ENCODE peak calls at places on chromosomes 13 and 19, in seven cellular contexts. B, D, O, X, G, F and E are unnamed samples.

GRCh38 chr13:110006304-110006703 is 219.9 kb upstream of the IRS2 start:
- DNase-seq in G (peak), X (no peak), B (no peak), O (no peak), D (peak), F (no peak), E (no peak)

GRCh38 chr19:7152568-7152967 is 83.1 kb downstream of the ZNF557 start:
- DNase-seq in O (no peak), F (no peak), X (peak), D (no peak), B (no peak), G (no peak), E (no peak)

GRCh38 chr19:1131718-1132552 is 28.1 kb downstream of the GPX4 start:
- DNase-seq in F (peak), D (peak), B (peak), O (peak), G (peak), X (peak), E (peak)

GRCh38 chr19:31664096-31664495 is 314.9 kb upstream of the TSHZ3 start:
- DNase-seq in X (no peak), O (no peak), B (no peak), D (no peak), G (no peak), F (no peak), E (no peak)

GRCh38 chr13:70310720-70311119 is 202.5 kb upstream of the KLHL1 start:
- DNase-seq in D (peak), O (peak), F (no peak), B (no peak), G (peak), X (no peak), E (no peak)

GRCh38 chr13:27125357-27126282 is 46.0 kb downstream of the USP12 start:
- DNase-seq in B (no peak), X (no peak), G (no peak), O (no peak), F (no peak), D (peak), E (no peak)

GRCh38 chr13:103878891-103879605 is 812.8 kb upstream of the SLC10A2 start:
- DNase-seq in B (no peak), D (no peak), G (peak), O (no peak), F (no peak), X (no peak), E (no peak)

GRCh38 chr13:74280093-74280794 is 146.0 kb upstream of the KLF12 start:
- DNase-seq in B (no peak), G (no peak), X (no peak), F (no peak), D (no peak), O (no peak), E (no peak)

GRCh38 chr19:37920591-37921450 is 13.8 kb downstream of the SIPA1L3 start:
- DNase-seq in G (no peak), X (no peak), B (no peak), F (no peak), O (peak), D (no peak), E (no peak)

GRCh38 chr19:41401483-41401882 is 3.9 kb downstream of the BCKDHA start:
- DNase-seq in X (no peak), O (no peak), F (no peak), B (no peak), G (no peak), D (peak), E (no peak)

GRCh38 chr19:41990028-41990427 is 4.0 kb downstream of the ATP1A3 start:
- DNase-seq in G (no peak), B (no peak), F (no peak), O (no peak), X (no peak), D (no peak), E (no peak)

GRCh38 chr13:48976677-48977625 is 1.2 kb downstream of the FNDC3A start:
- DNase-seq in B (no peak), D (peak), X (no peak), F (no peak), O (peak), G (peak), E (no peak)

GRCh38 chr19:3042545-3043267 is 13.6 kb upstream of the TLE2 start:
- DNase-seq in F (no peak), B (no peak), G (no peak), O (no peak), D (no peak), X (no peak), E (no peak)

GRCh38 chr19:12639901-12640613 is 26.5 kb downstream of the MAN2B1 start:
- DNase-seq in B (peak), G (peak), D (peak), F (peak), X (peak), O (peak), E (peak)

GRCh38 chr19:56597696-56598095 is 2.6 kb downstream of the ZNF71 start:
- DNase-seq in B (no peak), F (no peak), O (no peak), X (no peak), D (no peak), G (no peak), E (no peak)

GRCh38 chr19:33441828-33442227 is 68.3 kb downstream of the CEBPG start:
- DNase-seq in O (no peak), F (no peak), D (no peak), G (no peak), X (no peak), B (no peak), E (peak)

GRCh38 chr19:4284176-4284958 is 5.3 kb downstream of the SHD start:
- DNase-seq in G (no peak), X (no peak), O (no peak), B (no peak), D (no peak), F (no peak), E (no peak)

GRCh38 chr19:32416749-32417469 is 11.3 kb downstream of the DPY19L3 start:
- DNase-seq in O (no peak), X (no peak), G (no peak), B (no peak), F (no peak), D (no peak), E (no peak)

GRCh38 chr13:101018720-101019119 is 344.1 kb upstream of the TMTC4 start:
- DNase-seq in X (peak), G (peak), O (no peak), D (peak), B (no peak), F (no peak), E (no peak)

GRCh38 chr19:35719402-35720162 is 1.8 kb downstream of the KMT2B start:
- DNase-seq in G (no peak), O (no peak), D (no peak), F (no peak), B (no peak), X (no peak), E (no peak)

GRCh38 chr13:110593430-110594130 is 21.8 kb upstream of the NAXD start:
- DNase-seq in B (no peak), F (no peak), D (peak), O (peak), G (peak), X (peak), E (peak)

GRCh38 chr19:46606681-46607440 is 5.7 kb downstream of the CALM3 start:
- DNase-seq in B (no peak), O (no peak), F (peak), D (no peak), G (no peak), X (peak), E (peak)

GRCh38 chr13:112893570-112894422 is 75.2 kb upstream of the MCF2L start:
- DNase-seq in D (no peak), F (no peak), B (no peak), G (peak), X (peak), O (no peak), E (no peak)

GRCh38 chr19:13070425-13071140 is 32.1 kb downstream of the LYL1 start:
- DNase-seq in X (no peak), G (no peak), F (no peak), O (peak), D (no peak), B (no peak), E (no peak)

GRCh38 chr19:10419200-10419645 is 1.1 kb upstream of the PDE4A start:
- DNase-seq in O (peak), G (no peak), B (no peak), D (no peak), X (peak), F (no peak), E (no peak)

GRCh38 chr19:18763674-18764590 is 27.2 kb downstream of the COMP start:
- DNase-seq in B (no peak), O (no peak), X (no peak), F (peak), G (no peak), D (peak), E (no peak)

GRCh38 chr19:40530091-40530901 is 46.4 kb upstream of the SHKBP1 start:
- DNase-seq in X (no peak), D (no peak), G (no peak), O (peak), F (no peak), B (no peak), E (no peak)

GRCh38 chr19:18156841-18157464 is 4.0 kb downstream of the PIK3R2 start:
- DNase-seq in D (peak), O (peak), G (peak), F (peak), B (no peak), X (peak), E (peak)

GRCh38 chr13:31424130-31424729 is 224.5 kb downstream of the B3GLCT start:
- DNase-seq in O (peak), G (peak), F (peak), X (peak), D (peak), B (peak), E (peak)

GRCh38 chr13:99356216-99357089 is 49.3 kb upstream of the GPR183 start:
- DNase-seq in D (peak), F (no peak), O (peak), B (peak), X (peak), G (peak), E (no peak)

GRCh38 chr19:42091300-42092266 is 15.6 kb downstream of the ZNF574 start:
- DNase-seq in F (no peak), O (no peak), D (peak), G (peak), B (no peak), X (peak), E (no peak)

GRCh38 chr13:96958286-96958891 is 35.9 kb downstream of the OXGR1 start:
- DNase-seq in D (peak), X (peak), O (peak), F (no peak), G (peak), B (no peak), E (no peak)

GRCh38 chr19:31498781-31499180 is 149.5 kb upstream of the TSHZ3 start:
- DNase-seq in O (no peak), B (no peak), G (no peak), D (no peak), X (no peak), F (no peak), E (no peak)

GRCh38 chr19:4023600-4024398 is 16.3 kb downstream of the PIAS4 start:
- DNase-seq in G (no peak), D (no peak), O (no peak), B (no peak), X (peak), F (peak), E (no peak)

GRCh38 chr13:29771247-29771646 is 79.2 kb downstream of the UBL3 start:
- DNase-seq in X (no peak), D (peak), G (peak), F (no peak), O (no peak), B (no peak), E (no peak)

GRCh38 chr13:50732712-50733111 is 110.8 kb downstream of the DLEU7 start:
- DNase-seq in X (no peak), D (peak), O (no peak), F (no peak), G (peak), B (no peak), E (no peak)

GRCh38 chr19:10227215-10227971 is 3.7 kb downstream of the S1PR2 start:
- DNase-seq in G (peak), D (no peak), X (peak), F (peak), O (peak), B (no peak), E (peak)